ENCODE peak calls at places on chromosomes 11 and 22, in four cellular contexts. C is MCF 10A; S is stimulated activated CD4-positive, alpha-beta T cell treated with anti-CD3 and anti-CD28 coated beads, Interleukin-1b, Interleukin-23, amount 100 ng/mL, for 24 hours; N is heart right ventricle. O is an unnamed sample.

GRCh38 chr11:69084371-69084770 is 35.6 kb downstream of the TPCN2 start:
- DNase-seq in C (no peak), S (no peak), N (no peak), O (no peak)

GRCh38 chr22:19530751-19531150 is 6.5 kb upstream of the CLDN5 start:
- DNase-seq in C (no peak), S (no peak), N (no peak), O (no peak)

GRCh38 chr22:46183733-46184132 is 33.4 kb downstream of the PPARA start:
- DNase-seq in C (no peak), S (no peak), N (no peak), O (no peak)

GRCh38 chr22:49788492-49788891 is 39.2 kb downstream of the BRD1 start:
- DNase-seq in C (no peak), S (no peak), N (peak; percentile 76), O (no peak)

GRCh38 chr11:126578021-126578420 is 222.5 kb downstream of the ST3GAL4 start:
- DNase-seq in C (no peak), S (no peak), N (no peak), O (no peak)

GRCh38 chr11:45857834-45858492 is 10.7 kb downstream of the CRY2 start:
- DNase-seq in C (no peak), S (no peak), N (peak; percentile 33), O (no peak)

GRCh38 chr22:49923445-49923844 is 5.0 kb downstream of the CRELD2 start:
- DNase-seq in C (no peak), S (no peak), N (no peak), O (no peak)

GRCh38 chr22:43216738-43217137 is 29.8 kb upstream of the TTLL12 start:
- DNase-seq in C (no peak), S (no peak), N (no peak), O (no peak)

GRCh38 chr22:47195676-47196492 is 433.4 kb downstream of the TBC1D22A start:
- DNase-seq in C (peak; percentile 20), S (no peak), N (no peak), O (no peak)

GRCh38 chr11:72243567-72244316 is at the start of gene PHOX2A:
- DNase-seq in C (no peak), S (no peak), N (no peak), O (no peak)

GRCh38 chr22:49967333-49968241 is 7.0 kb downstream of the PIM3 start:
- DNase-seq in C (no peak), S (no peak), N (peak; percentile 59), O (no peak)

GRCh38 chr11:126345759-126346585 is 9.5 kb upstream of the ST3GAL4 start:
- DNase-seq in C (peak; percentile 47), S (no peak), N (peak; percentile 53), O (no peak)

GRCh38 chr11:58286249-58286648 is 18.2 kb upstream of the OR10W1 start:
- DNase-seq in C (peak; percentile 56), S (no peak), N (no peak), O (no peak)

GRCh38 chr11:61854966-61855714 is 27.0 kb downstream of the FADS2 start:
- DNase-seq in C (no peak), S (no peak), N (no peak), O (no peak)

GRCh38 chr11:88016392-88017020 is 158.7 kb downstream of the RAB38 start:
- DNase-seq in C (peak; percentile 83), S (peak; percentile 28), N (no peak), O (peak; percentile 23)

GRCh38 chr11:26045082-26045481 is 286.8 kb upstream of the ANO3 start:
- DNase-seq in C (no peak), S (no peak), N (no peak), O (no peak)

GRCh38 chr11:86644291-86644690 is 28.1 kb downstream of the ME3 start:
- DNase-seq in C (peak; percentile 26), S (no peak), N (no peak), O (no peak)

GRCh38 chr22:31187627-31188026 is 24.5 kb upstream of the LIMK2 start:
- DNase-seq in C (no peak), S (no peak), N (no peak), O (no peak)

GRCh38 chr22:29740216-29740615 is 20.4 kb downstream of the CABP7 start:
- DNase-seq in C (no peak), S (no peak), N (no peak), O (no peak)

GRCh38 chr22:38172489-38173155 is 9.0 kb downstream of the PLA2G6 start:
- DNase-seq in C (peak; percentile 83), S (no peak), N (peak; percentile 73), O (no peak)

GRCh38 chr11:1549355-1550330 is 22.4 kb downstream of the DUSP8 start:
- DNase-seq in C (no peak), S (no peak), N (peak; percentile 16), O (no peak)

GRCh38 chr22:38657248-38657909 is 941 bp downstream of the CBY1 start:
- DNase-seq in C (peak; percentile 36), S (peak; percentile 10), N (no peak), O (no peak)